ENCODE peak calls at places on chromosomes 2 and 18, in seven cellular contexts. One of them, this sample, is unnamed.

GRCh38 chr18:304887-305529 is 37.2 kb upstream of the THOC1 start:
- DNase-seq in fibroblast of mammary gland: no peak
- DNase-seq in ovary: no peak
- DNase-seq in neural crest cell: no peak
- DNase-seq in body of pancreas: no peak
- DNase-seq in AG04450: no peak
- DNase-seq in psoas muscle: no peak
- DNase-seq in this sample: no peak

GRCh38 chr2:222319576-222320440 is 21.0 kb upstream of the PAX3 start:
- DNase-seq in fibroblast of mammary gland: no peak
- DNase-seq in ovary: no peak
- DNase-seq in neural crest cell: peak
- DNase-seq in AG04450: no peak
- DNase-seq in body of pancreas: no peak
- DNase-seq in psoas muscle: no peak
- DNase-seq in this sample: no peak

GRCh38 chr2:25806941-25807340 is 71.3 kb downstream of the ASXL2 start:
- DNase-seq in ovary: no peak
- DNase-seq in AG04450: no peak
- DNase-seq in neural crest cell: no peak
- DNase-seq in psoas muscle: no peak
- DNase-seq in body of pancreas: no peak
- DNase-seq in fibroblast of mammary gland: peak
- DNase-seq in this sample: no peak

GRCh38 chr2:29079887-29080286 is 5.6 kb upstream of the PCARE start:
- DNase-seq in fibroblast of mammary gland: no peak
- DNase-seq in body of pancreas: no peak
- DNase-seq in AG04450: no peak
- DNase-seq in psoas muscle: no peak
- DNase-seq in neural crest cell: no peak
- DNase-seq in ovary: no peak
- DNase-seq in this sample: no peak

GRCh38 chr2:235325126-235325525 is 168.7 kb upstream of the AGAP1 start:
- DNase-seq in fibroblast of mammary gland: no peak
- DNase-seq in psoas muscle: no peak
- DNase-seq in ovary: no peak
- DNase-seq in AG04450: no peak
- DNase-seq in neural crest cell: no peak
- DNase-seq in body of pancreas: no peak
- DNase-seq in this sample: no peak

GRCh38 chr2:20223345-20224190 is 1.4 kb downstream of the SDC1 start:
- DNase-seq in neural crest cell: peak
- DNase-seq in ovary: peak
- DNase-seq in AG04450: no peak
- DNase-seq in psoas muscle: peak
- DNase-seq in body of pancreas: peak
- DNase-seq in fibroblast of mammary gland: peak
- DNase-seq in this sample: no peak

GRCh38 chr2:11790228-11790627 is 43.8 kb downstream of the LPIN1 start:
- DNase-seq in fibroblast of mammary gland: no peak
- DNase-seq in ovary: no peak
- DNase-seq in body of pancreas: no peak
- DNase-seq in AG04450: no peak
- DNase-seq in neural crest cell: no peak
- DNase-seq in psoas muscle: no peak
- DNase-seq in this sample: no peak

GRCh38 chr2:152012697-152013096 is 86.1 kb downstream of the CACNB4 start:
- DNase-seq in fibroblast of mammary gland: peak
- DNase-seq in ovary: no peak
- DNase-seq in neural crest cell: no peak
- DNase-seq in body of pancreas: no peak
- DNase-seq in psoas muscle: no peak
- DNase-seq in AG04450: no peak
- DNase-seq in this sample: no peak

GRCh38 chr18:30358545-30358944 is 684.0 kb downstream of the DSC3 start:
- DNase-seq in psoas muscle: no peak
- DNase-seq in neural crest cell: no peak
- DNase-seq in AG04450: no peak
- DNase-seq in ovary: no peak
- DNase-seq in body of pancreas: no peak
- DNase-seq in fibroblast of mammary gland: peak
- DNase-seq in this sample: peak

GRCh38 chr2:74522516-74522915 is 3.5 kb downstream of the DQX1 start:
- DNase-seq in fibroblast of mammary gland: no peak
- DNase-seq in AG04450: no peak
- DNase-seq in psoas muscle: no peak
- DNase-seq in body of pancreas: no peak
- DNase-seq in neural crest cell: no peak
- DNase-seq in ovary: no peak
- DNase-seq in this sample: no peak

GRCh38 chr2:220394433-220394832 is 767.0 kb downstream of the SLC4A3 start:
- DNase-seq in AG04450: peak
- DNase-seq in body of pancreas: no peak
- DNase-seq in neural crest cell: no peak
- DNase-seq in psoas muscle: no peak
- DNase-seq in fibroblast of mammary gland: peak
- DNase-seq in ovary: no peak
- DNase-seq in this sample: peak

GRCh38 chr2:177530513-177531039 is 138.0 kb downstream of the AGPS start:
- DNase-seq in AG04450: no peak
- DNase-seq in neural crest cell: no peak
- DNase-seq in body of pancreas: no peak
- DNase-seq in psoas muscle: no peak
- DNase-seq in fibroblast of mammary gland: peak
- DNase-seq in ovary: no peak
- DNase-seq in this sample: peak

DNA sequence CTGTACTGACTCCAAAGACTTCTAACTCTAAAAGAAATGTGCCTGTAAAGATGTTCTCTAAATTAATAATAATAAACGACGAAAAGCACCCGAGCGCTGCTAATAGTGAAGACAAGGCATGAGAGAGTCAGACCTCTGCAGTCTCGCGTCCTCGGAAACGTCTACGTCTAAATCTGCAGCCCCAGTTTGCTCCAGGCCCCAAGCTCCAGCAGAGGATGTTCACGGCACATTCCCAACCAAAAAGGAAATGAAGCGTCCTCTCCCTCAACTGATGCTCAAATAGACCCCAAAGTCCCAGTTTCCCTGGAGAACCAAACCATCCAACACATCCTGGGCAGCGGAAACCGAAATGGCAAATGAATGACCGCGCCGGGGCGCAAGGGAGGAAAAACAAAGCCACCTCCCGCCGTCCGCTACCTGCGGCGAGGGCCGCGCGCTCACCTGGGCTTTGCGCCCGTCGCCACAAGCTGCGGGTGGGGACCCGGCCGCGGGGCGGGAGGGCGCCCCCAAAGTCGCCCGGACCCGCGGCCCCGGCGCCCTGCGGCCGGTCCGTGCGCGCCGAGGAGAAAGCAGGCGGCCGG is 47.1 kb upstream of the CCDC150 start:
- DNase-seq in ovary: no peak
- DNase-seq in fibroblast of mammary gland: peak
- DNase-seq in AG04450: no peak
- DNase-seq in body of pancreas: peak
- DNase-seq in neural crest cell: peak
- DNase-seq in psoas muscle: no peak
- DNase-seq in this sample: peak
- TF ChIP-seq CTCF in ovary: no peak
- TF ChIP-seq CTCF in fibroblast of mammary gland: no peak
- TF ChIP-seq CTCF in AG04450: peak
- TF ChIP-seq CTCF in body of pancreas: no peak
- TF ChIP-seq CTCF in neural crest cell: no peak
- TF ChIP-seq CTCF in psoas muscle: no peak
- TF ChIP-seq CTCF in this sample: peak

DNA sequence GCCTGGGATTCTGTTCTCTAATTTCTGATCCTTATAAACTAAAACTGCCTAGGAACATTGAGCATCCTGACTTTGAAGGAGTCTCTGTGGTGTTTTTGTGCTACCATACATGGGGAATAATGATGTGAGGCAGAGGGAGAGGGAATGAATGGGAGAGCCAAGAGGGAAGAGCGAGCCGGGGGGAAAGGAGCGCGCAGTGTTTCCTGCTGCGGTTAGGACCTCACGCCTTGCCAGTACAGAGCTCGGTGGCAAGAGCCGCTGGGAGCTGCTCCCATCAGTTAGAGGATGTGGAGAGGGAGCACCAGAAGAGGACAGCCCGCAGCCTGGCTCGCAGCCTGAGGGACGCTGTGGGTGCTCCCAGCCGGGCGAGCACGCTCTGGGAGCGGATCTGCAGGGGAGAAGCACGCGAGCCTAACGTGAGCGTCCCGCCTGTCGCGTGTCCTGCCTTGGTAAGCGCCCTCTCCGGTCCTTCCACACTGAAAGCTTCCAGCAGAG is 114.7 kb downstream of the FAM210A start:
- DNase-seq in ovary: no peak
- DNase-seq in body of pancreas: peak
- DNase-seq in psoas muscle: peak
- DNase-seq in AG04450: no peak
- DNase-seq in neural crest cell: no peak
- DNase-seq in fibroblast of mammary gland: peak
- DNase-seq in this sample: no peak
- TF ChIP-seq CTCF in ovary: no peak
- TF ChIP-seq CTCF in body of pancreas: no peak
- TF ChIP-seq CTCF in psoas muscle: no peak
- TF ChIP-seq CTCF in AG04450: no peak
- TF ChIP-seq CTCF in neural crest cell: no peak
- TF ChIP-seq CTCF in fibroblast of mammary gland: no peak
- TF ChIP-seq CTCF in this sample: no peak

DNA sequence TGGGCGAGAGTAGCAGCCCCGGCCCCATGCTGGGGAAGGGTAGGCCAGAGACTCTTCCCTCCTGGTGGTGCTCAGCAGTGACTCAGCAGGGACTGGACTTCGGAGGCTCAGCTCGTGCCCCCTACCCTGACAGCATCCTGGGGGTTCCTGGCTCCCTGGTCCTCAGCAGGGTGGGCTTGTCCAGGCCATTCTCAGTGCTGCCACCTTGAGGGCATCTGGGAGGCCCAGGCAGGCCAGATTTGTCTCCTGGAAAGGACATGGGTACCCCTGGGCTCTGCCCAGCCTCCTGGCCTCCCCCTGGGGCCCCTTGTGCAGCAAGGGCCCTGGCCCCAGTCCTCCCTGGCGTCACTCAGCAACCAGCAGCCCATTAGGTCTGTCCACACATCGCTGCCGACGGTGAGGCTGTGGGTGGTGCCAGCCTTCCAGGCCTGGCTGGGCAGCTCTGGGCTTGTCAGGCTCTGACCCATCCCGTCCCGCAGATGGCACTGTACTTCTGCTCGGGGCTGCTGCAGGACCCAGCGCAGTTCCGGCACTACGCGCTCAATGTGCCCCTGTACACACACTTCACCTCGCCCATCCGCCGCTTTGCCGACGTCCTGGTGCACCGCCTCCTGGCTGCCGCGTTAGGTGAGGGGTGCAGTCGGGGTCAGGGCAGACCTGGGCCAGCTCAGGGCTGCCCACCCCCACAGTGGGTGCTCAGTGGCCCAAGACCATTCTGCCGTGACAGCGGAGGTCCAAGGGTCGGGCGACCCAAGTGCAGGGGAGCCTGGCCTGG is 45.0 kb upstream of the ALPP start:
- DNase-seq in ovary: no peak
- DNase-seq in AG04450: no peak
- DNase-seq in neural crest cell: peak
- DNase-seq in body of pancreas: no peak
- DNase-seq in fibroblast of mammary gland: no peak
- DNase-seq in psoas muscle: no peak
- DNase-seq in this sample: no peak
- TF ChIP-seq CTCF in ovary: no peak
- TF ChIP-seq CTCF in AG04450: peak
- TF ChIP-seq CTCF in neural crest cell: peak
- TF ChIP-seq CTCF in body of pancreas: no peak
- TF ChIP-seq CTCF in fibroblast of mammary gland: peak
- TF ChIP-seq CTCF in psoas muscle: no peak
- TF ChIP-seq CTCF in this sample: peak

GRCh38 chr18:44680271-44681038 is at the start of gene SETBP1:
- DNase-seq in AG04450: no peak
- DNase-seq in ovary: peak
- DNase-seq in fibroblast of mammary gland: peak
- DNase-seq in body of pancreas: peak
- DNase-seq in psoas muscle: peak
- DNase-seq in neural crest cell: peak
- DNase-seq in this sample: peak
- TF ChIP-seq CTCF in AG04450: no peak
- TF ChIP-seq CTCF in ovary: no peak
- TF ChIP-seq CTCF in fibroblast of mammary gland: no peak
- TF ChIP-seq CTCF in body of pancreas: peak
- TF ChIP-seq CTCF in psoas muscle: no peak
- TF ChIP-seq CTCF in neural crest cell: no peak
- TF ChIP-seq CTCF in this sample: peak

GRCh38 chr18:51029694-51030536 is at the start of gene SMAD4:
- DNase-seq in AG04450: peak
- DNase-seq in ovary: peak
- DNase-seq in fibroblast of mammary gland: peak
- DNase-seq in psoas muscle: peak
- DNase-seq in neural crest cell: peak
- DNase-seq in body of pancreas: peak
- DNase-seq in this sample: peak
- TF ChIP-seq CTCF in AG04450: no peak
- TF ChIP-seq CTCF in ovary: no peak
- TF ChIP-seq CTCF in fibroblast of mammary gland: no peak
- TF ChIP-seq CTCF in psoas muscle: no peak
- TF ChIP-seq CTCF in neural crest cell: no peak
- TF ChIP-seq CTCF in body of pancreas: no peak
- TF ChIP-seq CTCF in this sample: no peak